ENCODE peak calls at places on chromosomes 4 and X, in five cellular contexts. Z is A549, V is K562, K is GM12878, P is HepG2. N is an unnamed sample.

GRCh38 chr4:55880652-55881280 is 27.3 kb downstream of the EXOC1 start:
- DNase-seq in V (no peak), K (no peak), Z (no peak), P (no peak), N (no peak)

GRCh38 chr4:6472387-6473263 is at the start of gene PPP2R2C:
- DNase-seq in K (no peak), V (peak), P (no peak), Z (peak), N (peak)

GRCh38 chr4:8162625-8163024 is 4.0 kb upstream of the ABLIM2 start:
- DNase-seq in Z (no peak), P (no peak), V (no peak), K (no peak), N (no peak)

GRCh38 chr4:57064811-57065711 is 45.1 kb downstream of the IGFBP7 start:
- DNase-seq in Z (peak), V (no peak), P (no peak), K (no peak), N (no peak)

GRCh38 chr4:165991325-165992180 is 118.5 kb downstream of the TLL1 start:
- DNase-seq in K (no peak), Z (no peak), V (no peak), P (no peak), N (no peak)

GRCh38 chrX:72062890-72063289 is 68.8 kb downstream of the RTL5 start:
- DNase-seq in V (no peak), Z (no peak), K (no peak), P (no peak), N (no peak)

GRCh38 chr4:124647599-124647998 is 64.9 kb downstream of the ANKRD50 start:
- DNase-seq in K (no peak), V (no peak), P (no peak), Z (no peak), N (no peak)

GRCh38 chr4:54840430-54840829 is 182.7 kb downstream of the KIT start:
- DNase-seq in K (no peak), P (no peak), V (no peak), Z (no peak), N (no peak)

GRCh38 chrX:44874481-44875184 is 1.6 kb downstream of the KDM6A start:
- DNase-seq in Z (peak), V (peak), K (no peak), P (no peak), N (peak)

GRCh38 chr4:117700111-117700892 is 334.0 kb upstream of the NDST3 start:
- DNase-seq in Z (peak), V (no peak), P (peak), K (no peak), N (peak)

GRCh38 chr4:4541040-4541631 is 712 bp downstream of the STX18 start:
- DNase-seq in P (peak), V (peak), Z (peak), K (peak), N (no peak)

GRCh38 chrX:100636321-100636991 is at the start of gene TSPAN6:
- DNase-seq in V (peak), Z (peak), P (peak), K (no peak), N (peak)

GRCh38 chrX:67893931-67894330 is 350.1 kb downstream of the AR start:
- DNase-seq in K (no peak), P (no peak), Z (peak), V (no peak), N (peak)

GRCh38 chrX:38941675-38942074 is 140.4 kb downstream of the MID1IP1 start:
- DNase-seq in K (no peak), P (no peak), Z (peak), V (no peak), N (no peak)

GRCh38 chr4:99540287-99540939 is 23.4 kb downstream of the TRMT10A start:
- DNase-seq in V (no peak), P (no peak), K (no peak), Z (no peak), N (no peak)

GRCh38 chr4:5024673-5025072 is 5.4 kb upstream of the CYTL1 start:
- DNase-seq in V (no peak), Z (no peak), K (no peak), P (no peak), N (no peak)

GRCh38 chr4:76984788-76985211 is 35.2 kb downstream of the SEPTIN11 start:
- DNase-seq in K (no peak), Z (no peak), V (no peak), P (peak), N (no peak)

GRCh38 chr4:76982638-76983579 is 33.4 kb downstream of the SEPTIN11 start:
- DNase-seq in P (peak), K (no peak), Z (no peak), V (peak), N (no peak)

GRCh38 chr4:76981649-76982048 is 32.1 kb downstream of the SEPTIN11 start:
- DNase-seq in V (no peak), K (no peak), Z (no peak), P (no peak), N (no peak)

GRCh38 chr4:76987153-76987562 is 37.6 kb downstream of the SEPTIN11 start:
- DNase-seq in Z (no peak), P (no peak), V (no peak), K (no peak), N (peak)

GRCh38 chr4:76984127-76984526 is 34.6 kb downstream of the SEPTIN11 start:
- DNase-seq in Z (no peak), V (peak), K (peak), P (peak), N (peak)
- TF ChIP-seq JUNB in Z (no peak), V (no peak), K (no peak), P (no peak), N (no peak)

GRCh38 chr4:2789801-2790582 is 2.9 kb upstream of the SH3BP2 start:
- DNase-seq in P (no peak), K (no peak), V (no peak), Z (no peak), N (no peak)

GRCh38 chr4:2789351-2789750 is 3.5 kb upstream of the SH3BP2 start:
- DNase-seq in P (no peak), V (no peak), Z (no peak), K (no peak), N (no peak)

GRCh38 chr4:2788101-2788500 is 4.8 kb upstream of the SH3BP2 start:
- DNase-seq in K (no peak), P (no peak), Z (no peak), V (no peak), N (no peak)

GRCh38 chr4:2787230-2788100 is 5.4 kb upstream of the SH3BP2 start:
- DNase-seq in V (no peak), Z (no peak), P (no peak), K (peak), N (no peak)

GRCh38 chr4:2788532-2789103 is 4.3 kb upstream of the SH3BP2 start:
- DNase-seq in K (no peak), P (no peak), Z (no peak), V (peak), N (no peak)
- TF ChIP-seq REST in K (no peak), P (no peak), Z (no peak), V (no peak), N (no peak)

DNA sequence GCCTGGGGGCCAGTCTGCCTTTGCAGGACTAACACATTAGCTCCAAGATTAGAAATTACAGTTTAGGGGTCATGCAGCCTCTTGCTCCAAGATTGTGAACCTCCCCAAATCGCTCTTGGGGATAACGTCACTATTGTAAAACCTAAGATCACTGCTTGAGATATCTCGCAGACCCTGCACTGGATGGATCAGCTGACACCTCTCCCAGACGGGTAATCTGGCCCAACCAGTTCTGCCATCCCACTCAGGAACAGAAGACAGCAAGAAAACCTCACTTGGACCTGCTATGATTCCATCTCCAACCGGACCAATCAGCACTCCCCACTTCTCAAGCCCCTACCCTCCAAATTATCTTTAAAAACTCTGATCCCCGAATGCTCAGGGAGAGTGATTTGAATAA is 431.2 kb downstream of the GPM6A start:
- DNase-seq in V (no peak), P (no peak), K (no peak), Z (no peak), N (no peak)
- TF ChIP-seq JUNB in V (no peak), P (no peak), K (no peak), Z (no peak), N (no peak)

GRCh38 chr4:76630748-76631147 is 195.7 kb downstream of the SHROOM3 start:
- DNase-seq in V (no peak), P (no peak), Z (no peak), K (no peak), N (no peak)
- TF ChIP-seq REST in V (no peak), P (no peak), Z (no peak), K (no peak), N (no peak)

DNA sequence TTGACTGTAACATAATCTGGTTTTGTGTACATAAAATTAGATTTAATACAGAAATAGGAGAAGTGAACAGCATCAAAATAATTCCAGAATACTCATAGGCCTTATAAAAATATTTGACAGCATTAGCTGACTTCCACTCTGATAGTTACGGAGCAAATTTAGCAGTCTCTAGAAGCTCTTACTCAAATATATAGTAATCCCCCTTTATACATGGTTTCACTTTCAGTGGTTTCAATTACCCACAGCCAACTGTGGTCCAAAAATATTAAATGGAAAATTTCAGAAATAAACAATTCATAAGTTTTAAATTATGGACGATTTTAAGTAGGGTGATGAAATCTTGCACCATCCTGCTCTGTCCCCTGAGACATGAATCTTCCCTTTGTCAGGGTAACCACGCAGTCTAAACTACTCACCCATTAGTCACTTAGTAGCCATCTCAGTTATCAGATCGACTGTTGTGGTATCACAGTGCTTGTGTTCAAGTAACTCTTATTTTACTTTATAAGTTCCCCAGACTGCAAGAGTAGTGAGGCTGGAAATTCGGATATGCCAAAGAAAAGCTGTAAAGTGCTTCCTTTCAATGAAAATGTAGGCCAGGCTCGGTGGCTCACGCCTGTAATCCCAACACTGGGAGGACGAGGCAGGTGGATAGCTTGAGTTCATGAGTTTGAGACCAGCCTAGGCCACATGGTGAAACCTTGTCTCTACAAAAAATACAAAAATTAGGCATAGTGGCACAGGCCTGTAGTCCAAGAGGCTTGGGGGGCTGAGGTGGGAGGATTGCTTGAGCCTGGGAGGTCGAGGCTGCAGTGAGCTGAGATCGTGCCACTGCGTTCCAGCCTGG is 17.2 kb upstream of the RTL9 start:
- DNase-seq in V (no peak), P (no peak), Z (peak), K (no peak), N (no peak)
- TF ChIP-seq JUNB in V (no peak), P (no peak), Z (no peak), K (peak), N (no peak)

DNA sequence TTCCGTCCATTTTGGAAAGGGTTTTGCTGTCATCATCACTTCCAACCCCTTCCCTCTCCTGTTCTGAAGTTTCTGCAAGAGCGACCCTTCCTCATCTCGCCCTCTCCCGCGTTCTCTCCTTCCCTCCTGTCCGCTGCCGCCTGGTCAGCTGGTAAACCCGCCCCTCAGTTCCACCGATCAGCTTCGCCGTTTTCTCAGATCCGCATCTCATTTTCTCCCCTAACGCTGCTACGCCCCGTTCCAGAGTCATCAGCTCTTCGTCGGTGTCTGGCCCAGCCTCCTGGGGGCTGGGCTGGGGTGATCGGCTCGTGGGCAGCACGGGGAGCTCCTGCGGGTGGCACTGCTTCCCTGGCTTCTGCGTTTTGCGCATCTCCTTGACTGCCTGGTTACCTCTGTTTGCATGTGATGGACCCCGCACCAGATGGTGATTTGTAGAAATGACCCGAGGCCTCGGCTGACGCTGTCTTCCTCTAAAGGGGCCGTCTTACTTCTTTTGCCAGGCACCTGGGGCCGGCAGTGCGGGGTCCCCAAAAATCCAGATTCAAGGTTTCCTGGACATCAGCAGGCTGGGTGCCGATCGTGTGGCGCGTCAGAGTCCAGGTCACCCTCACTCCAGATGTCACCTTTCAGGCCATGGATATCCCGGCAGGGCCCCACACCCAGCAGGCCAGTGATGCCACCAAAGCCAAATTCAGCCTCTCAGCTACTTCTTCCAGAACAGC is 13.4 kb downstream of the CTBP1 start:
- DNase-seq in Z (no peak), K (no peak), P (no peak), V (no peak), N (peak)
- TF ChIP-seq REST in Z (no peak), K (no peak), P (no peak), V (no peak), N (no peak)

DNA sequence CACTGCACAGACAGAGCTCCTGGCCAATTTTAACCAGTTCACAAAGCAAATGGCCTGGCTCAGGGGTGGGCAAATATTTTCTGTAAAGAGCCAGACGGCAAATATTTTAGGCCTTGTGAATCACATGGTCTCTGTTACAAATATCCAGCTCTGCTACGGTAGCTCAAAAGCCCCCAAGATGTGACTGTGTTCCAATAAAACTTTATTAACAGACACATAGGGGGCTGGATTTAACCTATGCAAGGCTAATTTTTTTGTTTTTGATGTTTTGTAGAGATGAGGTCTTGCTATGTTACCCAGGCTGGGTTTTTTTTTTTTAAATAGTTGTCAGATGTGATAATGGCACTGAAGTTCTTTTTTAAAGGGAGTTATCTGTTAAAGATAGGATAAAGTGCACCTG is 65.4 kb downstream of the PRKX start:
- DNase-seq in K (no peak), P (no peak), Z (no peak), V (no peak), N (no peak)
- TF ChIP-seq JUNB in K (no peak), P (no peak), Z (no peak), V (no peak), N (no peak)

GRCh38 chr4:147899512-147899911 is 167.6 kb downstream of the ARHGAP10 start:
- DNase-seq in K (no peak), P (no peak), Z (no peak), V (no peak), N (no peak)

GRCh38 chr4:147901388-147901787 is 169.5 kb downstream of the ARHGAP10 start:
- DNase-seq in Z (no peak), K (no peak), V (no peak), P (no peak), N (no peak)

GRCh38 chr4:147901886-147902285 is 170.0 kb downstream of the ARHGAP10 start:
- DNase-seq in V (no peak), K (no peak), Z (no peak), P (no peak), N (no peak)
- TF ChIP-seq REST in V (no peak), K (no peak), Z (no peak), P (no peak), N (no peak)

DNA sequence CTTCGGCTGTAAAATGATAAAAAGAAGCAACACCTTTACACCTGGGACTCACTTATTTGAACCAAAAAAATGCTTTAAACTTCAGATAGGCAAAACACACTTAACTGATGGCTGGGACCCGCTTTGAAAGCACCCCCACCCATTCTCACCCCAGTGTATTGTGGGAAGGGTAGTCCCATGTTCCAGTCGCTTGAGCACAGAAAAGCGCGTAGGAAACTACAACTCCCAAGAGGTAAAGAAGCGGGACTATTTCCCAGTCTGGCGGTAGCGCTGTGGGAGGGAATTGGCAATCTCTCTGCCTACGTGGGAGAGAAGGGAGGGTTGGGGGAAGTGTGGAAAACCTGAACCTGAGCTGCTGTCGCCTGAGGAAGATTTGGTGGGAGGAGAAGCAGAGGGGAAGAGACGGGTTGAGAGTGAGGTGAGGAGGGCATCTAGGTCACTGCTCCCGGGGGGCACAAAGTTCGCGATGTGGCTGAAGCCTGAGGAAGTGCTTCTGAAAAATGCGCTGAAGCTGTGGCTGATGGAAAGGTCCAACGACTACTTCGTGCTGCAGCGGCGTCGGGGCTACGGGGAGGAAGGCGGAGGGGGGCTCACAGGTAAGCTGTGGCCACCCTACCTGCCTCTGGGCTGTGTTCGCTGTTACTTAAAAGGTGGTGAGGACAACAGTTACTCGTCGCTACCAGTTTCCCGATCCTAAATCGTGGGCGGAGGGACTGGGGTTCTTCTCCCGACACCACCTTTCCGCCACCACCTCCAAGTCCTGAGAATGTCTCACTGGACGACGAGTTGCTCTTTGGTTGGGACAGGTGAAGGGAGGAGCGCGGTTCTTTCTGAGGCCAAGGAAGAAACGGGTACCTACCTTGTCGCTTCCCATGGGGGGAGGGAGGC is at the start of gene TBC1D8B:
- DNase-seq in K (peak), P (peak), Z (peak), V (peak), N (peak)
- TF ChIP-seq JUNB in K (no peak), P (no peak), Z (no peak), V (no peak), N (no peak)

N was measured in GM23338.